ENCODE peak calls at places on chromosomes 6 and 20, in eight cellular contexts. One of them, this sample, is unnamed.

GRCh38 chr20:3405139-3405538 is 2.3 kb downstream of the DNAAF9 start:
- DNase-seq in HL-60: no peak
- DNase-seq in neural progenitor cell: no peak
- DNase-seq in heart left ventricle: no peak
- DNase-seq in OCI-LY7: no peak
- DNase-seq in cardiac muscle cell: no peak
- DNase-seq in GM23338: no peak
- DNase-seq in upper lobe of right lung: no peak
- DNase-seq in this sample: no peak

GRCh38 chr6:115830895-115831294 is 229.8 kb downstream of the FRK start:
- DNase-seq in HL-60: no peak
- DNase-seq in neural progenitor cell: no peak
- DNase-seq in heart left ventricle: no peak
- DNase-seq in OCI-LY7: no peak
- DNase-seq in cardiac muscle cell: peak
- DNase-seq in GM23338: no peak
- DNase-seq in upper lobe of right lung: no peak
- DNase-seq in this sample: no peak

GRCh38 chr20:13814672-13815071 is 29.8 kb downstream of the NDUFAF5 start:
- DNase-seq in HL-60: no peak
- DNase-seq in neural progenitor cell: no peak
- DNase-seq in heart left ventricle: no peak
- DNase-seq in OCI-LY7: no peak
- DNase-seq in cardiac muscle cell: no peak
- DNase-seq in GM23338: no peak
- DNase-seq in upper lobe of right lung: no peak
- DNase-seq in this sample: no peak

GRCh38 chr20:39298116-39298515 is 336.0 kb downstream of the DHX35 start:
- DNase-seq in HL-60: no peak
- DNase-seq in neural progenitor cell: no peak
- DNase-seq in heart left ventricle: no peak
- DNase-seq in OCI-LY7: no peak
- DNase-seq in cardiac muscle cell: no peak
- DNase-seq in GM23338: no peak
- DNase-seq in upper lobe of right lung: no peak
- DNase-seq in this sample: no peak

GRCh38 chr6:34138191-34138590 is 7.7 kb downstream of the GRM4 start:
- DNase-seq in HL-60: no peak
- DNase-seq in neural progenitor cell: no peak
- DNase-seq in heart left ventricle: no peak
- DNase-seq in OCI-LY7: no peak
- DNase-seq in cardiac muscle cell: no peak
- DNase-seq in GM23338: peak
- DNase-seq in upper lobe of right lung: no peak
- DNase-seq in this sample: no peak

GRCh38 chr20:62762801-62763368 is 33.4 kb upstream of the MRGBP start:
- DNase-seq in HL-60: no peak
- DNase-seq in neural progenitor cell: no peak
- DNase-seq in heart left ventricle: peak
- DNase-seq in OCI-LY7: no peak
- DNase-seq in cardiac muscle cell: no peak
- DNase-seq in GM23338: no peak
- DNase-seq in upper lobe of right lung: no peak
- DNase-seq in this sample: no peak

GRCh38 chr6:45721665-45722064 is 294.0 kb downstream of the CLIC5 start:
- DNase-seq in HL-60: no peak
- DNase-seq in neural progenitor cell: no peak
- DNase-seq in heart left ventricle: no peak
- DNase-seq in OCI-LY7: no peak
- DNase-seq in cardiac muscle cell: no peak
- DNase-seq in GM23338: peak
- DNase-seq in upper lobe of right lung: no peak
- DNase-seq in this sample: no peak

GRCh38 chr6:165774903-165775608 is 112.0 kb upstream of the PDE10A start:
- DNase-seq in HL-60: no peak
- DNase-seq in neural progenitor cell: no peak
- DNase-seq in heart left ventricle: peak
- DNase-seq in OCI-LY7: no peak
- DNase-seq in cardiac muscle cell: peak
- DNase-seq in GM23338: peak
- DNase-seq in upper lobe of right lung: no peak
- DNase-seq in this sample: no peak

GRCh38 chr20:62805711-62806382 is 1.2 kb downstream of the OGFR start:
- DNase-seq in HL-60: peak
- DNase-seq in neural progenitor cell: peak
- DNase-seq in heart left ventricle: peak
- DNase-seq in OCI-LY7: no peak
- DNase-seq in cardiac muscle cell: no peak
- DNase-seq in GM23338: no peak
- DNase-seq in upper lobe of right lung: peak
- DNase-seq in this sample: no peak

GRCh38 chr6:89970609-89971337 is 76.5 kb downstream of the GJA10 start:
- DNase-seq in HL-60: peak
- DNase-seq in neural progenitor cell: peak
- DNase-seq in heart left ventricle: peak
- DNase-seq in OCI-LY7: no peak
- DNase-seq in cardiac muscle cell: peak
- DNase-seq in GM23338: peak
- DNase-seq in upper lobe of right lung: no peak
- DNase-seq in this sample: peak

GRCh38 chr20:23570178-23570577 is 1.9 kb upstream of the CST9L start:
- DNase-seq in HL-60: no peak
- DNase-seq in neural progenitor cell: no peak
- DNase-seq in heart left ventricle: no peak
- DNase-seq in OCI-LY7: no peak
- DNase-seq in cardiac muscle cell: no peak
- DNase-seq in GM23338: no peak
- DNase-seq in upper lobe of right lung: no peak
- DNase-seq in this sample: no peak

DNA sequence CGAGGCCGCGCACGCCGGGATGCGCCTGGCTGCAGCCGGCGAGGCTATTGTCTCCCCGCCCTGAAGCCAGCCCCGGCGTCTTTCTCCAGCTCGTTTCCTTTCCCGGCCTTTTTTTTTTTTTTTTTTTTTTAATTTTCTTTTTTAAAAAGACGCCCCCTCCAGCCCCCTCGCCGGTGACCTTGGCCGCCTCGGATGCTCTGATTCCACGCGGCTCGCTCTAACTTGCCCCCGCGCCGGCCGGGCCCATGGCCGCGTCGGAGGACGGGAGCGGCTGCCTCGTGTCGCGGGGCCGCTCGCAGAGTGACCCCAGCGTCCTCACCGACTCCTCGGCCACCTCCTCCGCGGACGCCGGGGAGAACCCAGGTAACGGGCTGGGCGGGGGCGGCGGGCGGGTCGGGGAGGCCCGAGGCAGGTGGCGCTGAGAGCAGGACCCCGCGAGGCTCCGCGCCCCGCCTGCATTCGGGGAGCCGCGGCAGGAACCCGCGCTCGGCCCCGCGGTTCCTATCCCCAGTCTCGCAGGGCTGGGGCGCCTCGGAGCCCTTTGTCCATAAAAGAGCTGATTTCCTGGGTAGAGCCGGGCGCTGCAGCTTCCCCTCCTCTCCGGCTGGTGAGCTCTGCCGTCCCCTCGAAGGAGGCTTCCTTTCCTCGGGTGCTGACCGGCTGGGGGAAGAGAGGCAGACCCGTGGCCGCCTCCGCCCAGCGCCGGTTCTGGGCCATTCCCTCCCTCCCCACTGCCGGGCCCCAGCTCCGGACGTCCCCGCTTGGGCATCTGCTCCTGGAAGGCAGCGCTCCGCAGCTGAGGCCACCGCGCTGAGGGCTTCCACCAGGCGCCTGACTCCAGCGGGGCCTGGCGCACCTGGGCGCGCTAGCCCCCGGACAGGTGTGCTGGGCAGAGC is 678 bp downstream of the PHACTR3 start:
- DNase-seq in HL-60: no peak
- DNase-seq in neural progenitor cell: peak
- DNase-seq in heart left ventricle: no peak
- DNase-seq in OCI-LY7: no peak
- DNase-seq in cardiac muscle cell: no peak
- DNase-seq in GM23338: peak
- DNase-seq in upper lobe of right lung: no peak
- DNase-seq in this sample: no peak
- H3K4me3 ChIP-seq in HL-60: no peak
- H3K4me3 ChIP-seq in neural progenitor cell: peak
- H3K4me3 ChIP-seq in heart left ventricle: peak
- H3K4me3 ChIP-seq in OCI-LY7: no peak
- H3K4me3 ChIP-seq in cardiac muscle cell: no peak
- H3K4me3 ChIP-seq in GM23338: peak
- H3K4me3 ChIP-seq in upper lobe of right lung: peak
- H3K4me3 ChIP-seq in this sample: no peak

DNA sequence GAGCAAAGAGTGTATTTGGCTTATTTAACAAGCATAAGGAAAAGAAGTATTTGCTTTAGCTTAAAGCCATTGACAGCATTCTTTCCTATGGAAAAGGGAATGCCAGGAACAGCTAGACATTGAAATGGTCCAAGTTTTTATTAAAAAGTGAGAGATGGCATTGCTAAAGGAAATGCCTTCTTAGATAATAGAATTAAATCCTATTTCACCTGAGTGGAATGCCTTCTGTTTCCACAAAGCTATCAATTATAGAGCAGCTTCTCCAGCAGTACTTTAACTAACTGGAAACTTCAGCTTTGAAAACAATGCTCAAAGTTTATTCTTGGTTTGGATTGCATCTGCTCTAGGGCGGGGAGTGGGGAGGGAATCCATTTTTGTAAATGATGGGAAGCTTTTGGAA is 85.1 kb upstream of the CNKSR3 start:
- DNase-seq in HL-60: no peak
- DNase-seq in neural progenitor cell: no peak
- DNase-seq in heart left ventricle: no peak
- DNase-seq in OCI-LY7: no peak
- DNase-seq in cardiac muscle cell: no peak
- DNase-seq in GM23338: no peak
- DNase-seq in upper lobe of right lung: no peak
- DNase-seq in this sample: no peak
- H3K27ac ChIP-seq in HL-60: no peak
- H3K27ac ChIP-seq in neural progenitor cell: no peak
- H3K27ac ChIP-seq in heart left ventricle: peak
- H3K27ac ChIP-seq in OCI-LY7: no peak
- H3K27ac ChIP-seq in cardiac muscle cell: no peak
- H3K27ac ChIP-seq in GM23338: no peak
- H3K27ac ChIP-seq in upper lobe of right lung: no peak
- H3K27ac ChIP-seq in this sample: no peak

DNA sequence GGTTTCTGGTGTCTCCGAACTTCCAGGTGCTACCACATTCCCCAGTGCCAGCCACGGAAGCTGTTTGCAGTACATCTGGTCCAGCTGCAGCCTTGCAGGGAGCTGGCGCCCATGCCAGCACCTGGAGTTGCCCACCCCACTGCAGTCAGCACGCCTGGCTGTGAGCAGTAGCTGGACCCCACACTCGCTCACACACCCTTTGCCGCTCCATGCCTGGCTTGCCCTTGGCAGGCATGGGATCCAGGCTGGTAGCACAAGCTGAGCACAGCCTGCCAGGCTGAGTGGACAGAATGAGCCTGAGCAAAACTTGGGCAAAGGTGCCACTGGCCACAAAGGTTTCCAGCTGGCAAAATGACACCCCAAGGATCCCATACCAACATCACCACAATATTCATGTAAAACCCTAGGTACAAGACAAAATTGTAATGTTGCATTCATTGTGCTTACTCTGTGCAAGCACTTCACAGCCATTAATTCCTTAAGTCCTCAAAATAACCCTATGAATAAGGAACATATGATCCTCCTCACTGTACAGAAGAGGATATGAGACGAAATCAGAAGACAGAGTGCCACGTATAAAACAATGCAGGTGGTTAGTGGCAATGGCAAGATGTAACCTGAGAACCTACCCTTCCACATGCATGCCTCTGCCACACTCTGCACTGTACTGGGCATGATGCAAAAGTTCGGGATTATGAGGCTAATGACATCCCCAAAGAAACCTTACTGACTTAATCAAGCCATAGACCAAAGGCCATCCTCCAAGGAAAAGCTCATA is 18.3 kb downstream of the KIF16B start:
- DNase-seq in HL-60: no peak
- DNase-seq in neural progenitor cell: no peak
- DNase-seq in heart left ventricle: no peak
- DNase-seq in OCI-LY7: no peak
- DNase-seq in cardiac muscle cell: no peak
- DNase-seq in GM23338: no peak
- DNase-seq in upper lobe of right lung: no peak
- DNase-seq in this sample: no peak
- H3K4me3 ChIP-seq in HL-60: no peak
- H3K4me3 ChIP-seq in neural progenitor cell: no peak
- H3K4me3 ChIP-seq in heart left ventricle: no peak
- H3K4me3 ChIP-seq in OCI-LY7: no peak
- H3K4me3 ChIP-seq in cardiac muscle cell: no peak
- H3K4me3 ChIP-seq in GM23338: no peak
- H3K4me3 ChIP-seq in upper lobe of right lung: no peak
- H3K4me3 ChIP-seq in this sample: no peak

DNA sequence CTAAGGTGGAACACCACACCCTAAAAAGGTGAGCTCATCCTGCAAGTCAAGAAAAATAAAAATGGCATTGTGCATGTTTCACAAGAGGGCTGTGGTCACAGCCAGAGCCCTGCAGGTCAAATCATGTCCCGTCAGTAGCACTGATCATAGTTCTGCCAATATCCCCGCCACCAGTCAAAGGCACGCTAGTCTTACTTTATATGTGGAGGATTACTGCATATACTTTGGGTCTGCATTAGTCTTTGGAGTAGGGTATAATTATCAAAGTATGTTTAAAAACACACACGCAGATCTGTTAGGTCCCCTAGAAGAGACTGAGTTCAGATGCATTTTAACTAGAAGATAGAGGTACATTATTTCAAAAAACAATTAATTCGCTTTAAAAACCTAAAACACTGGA is 1.8 kb downstream of the PERP start:
- DNase-seq in HL-60: no peak
- DNase-seq in neural progenitor cell: peak
- DNase-seq in heart left ventricle: no peak
- DNase-seq in OCI-LY7: no peak
- DNase-seq in cardiac muscle cell: no peak
- DNase-seq in GM23338: peak
- DNase-seq in upper lobe of right lung: no peak
- DNase-seq in this sample: no peak
- H3K27ac ChIP-seq in HL-60: no peak
- H3K27ac ChIP-seq in neural progenitor cell: peak
- H3K27ac ChIP-seq in heart left ventricle: peak
- H3K27ac ChIP-seq in OCI-LY7: no peak
- H3K27ac ChIP-seq in cardiac muscle cell: peak
- H3K27ac ChIP-seq in GM23338: peak
- H3K27ac ChIP-seq in upper lobe of right lung: no peak
- H3K27ac ChIP-seq in this sample: no peak

DNA sequence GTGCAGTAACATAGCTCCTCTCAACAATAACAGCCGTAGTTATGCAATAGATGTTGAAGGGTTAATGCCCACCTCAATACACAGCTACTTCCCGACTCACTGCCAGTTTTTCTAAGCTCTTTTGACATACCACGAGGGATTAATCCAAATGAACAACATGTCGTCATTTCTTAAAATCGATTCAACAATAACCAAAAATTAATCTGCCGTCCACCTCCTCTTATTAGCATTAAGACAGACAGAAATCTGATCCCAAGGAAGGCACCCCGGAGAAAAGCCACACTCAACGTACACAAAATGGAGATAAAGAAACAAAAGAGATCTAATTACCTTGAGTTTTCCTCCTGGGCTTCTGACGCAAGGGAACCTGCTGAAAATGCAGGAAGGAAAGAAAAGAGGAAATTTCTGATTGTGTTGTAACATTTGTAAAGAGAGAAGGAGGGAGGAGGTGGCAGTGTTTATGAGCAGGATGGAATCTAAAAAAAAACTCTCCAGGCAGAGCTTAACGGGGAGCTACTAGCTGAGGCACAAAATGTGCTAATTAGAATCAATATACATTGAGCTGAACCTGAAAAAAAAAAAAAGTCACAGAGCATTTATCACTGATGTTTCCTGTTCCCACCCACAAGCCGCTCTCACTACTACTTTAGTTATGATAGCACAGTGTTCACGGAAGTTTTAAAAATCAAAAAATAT is 109.3 kb downstream of the IPCEF1 start:
- DNase-seq in HL-60: peak
- DNase-seq in neural progenitor cell: peak
- DNase-seq in heart left ventricle: no peak
- DNase-seq in OCI-LY7: no peak
- DNase-seq in cardiac muscle cell: no peak
- DNase-seq in GM23338: peak
- DNase-seq in upper lobe of right lung: no peak
- DNase-seq in this sample: peak
- H3K4me3 ChIP-seq in HL-60: peak
- H3K4me3 ChIP-seq in neural progenitor cell: peak
- H3K4me3 ChIP-seq in heart left ventricle: no peak
- H3K4me3 ChIP-seq in OCI-LY7: no peak
- H3K4me3 ChIP-seq in cardiac muscle cell: no peak
- H3K4me3 ChIP-seq in GM23338: peak
- H3K4me3 ChIP-seq in upper lobe of right lung: peak
- H3K4me3 ChIP-seq in this sample: peak

This sample was measured in SJCRH30.